ENCODE peak calls at places on chromosomes 3 and 15, in ten cellular contexts. One of them, this sample, is unnamed.

GRCh38 chr3:99846472-99846871 is 28.8 kb downstream of the CMSS1 start:
- DNase-seq in spleen: no peak
- DNase-seq in K562: no peak
- DNase-seq in GM23338: peak
- DNase-seq in transverse colon: no peak
- DNase-seq in stomach: no peak
- DNase-seq in HCT116: no peak
- DNase-seq in sigmoid colon: peak
- DNase-seq in GM12892: no peak
- DNase-seq in breast epithelium: no peak
- DNase-seq in this sample: no peak

GRCh38 chr3:183513046-183513706 is 42.3 kb downstream of the KLHL6 start:
- DNase-seq in K562: no peak
- DNase-seq in spleen: no peak
- DNase-seq in transverse colon: peak
- DNase-seq in sigmoid colon: no peak
- DNase-seq in breast epithelium: no peak
- DNase-seq in GM12892: no peak
- DNase-seq in stomach: no peak
- DNase-seq in HCT116: no peak
- DNase-seq in GM23338: no peak
- DNase-seq in this sample: no peak

GRCh38 chr3:97860364-97860763 is 38.6 kb downstream of the CRYBG3 start:
- DNase-seq in spleen: no peak
- DNase-seq in HCT116: no peak
- DNase-seq in sigmoid colon: no peak
- DNase-seq in K562: no peak
- DNase-seq in breast epithelium: no peak
- DNase-seq in stomach: no peak
- DNase-seq in GM12892: no peak
- DNase-seq in transverse colon: no peak
- DNase-seq in GM23338: peak
- DNase-seq in this sample: no peak

GRCh38 chr3:160460033-160460432 is 10.4 kb upstream of the TRIM59 start:
- DNase-seq in sigmoid colon: no peak
- DNase-seq in transverse colon: no peak
- DNase-seq in HCT116: no peak
- DNase-seq in GM23338: no peak
- DNase-seq in spleen: no peak
- DNase-seq in GM12892: no peak
- DNase-seq in stomach: no peak
- DNase-seq in K562: no peak
- DNase-seq in breast epithelium: no peak
- DNase-seq in this sample: no peak

GRCh38 chr3:131630117-131630516 is 127.3 kb upstream of the MRPL3 start:
- DNase-seq in spleen: no peak
- DNase-seq in transverse colon: no peak
- DNase-seq in HCT116: no peak
- DNase-seq in sigmoid colon: no peak
- DNase-seq in GM12892: peak
- DNase-seq in GM23338: no peak
- DNase-seq in breast epithelium: no peak
- DNase-seq in K562: no peak
- DNase-seq in stomach: no peak
- DNase-seq in this sample: no peak

GRCh38 chr15:75731248-75732100 is 18.8 kb upstream of the CSPG4 start:
- DNase-seq in spleen: peak
- DNase-seq in stomach: no peak
- DNase-seq in HCT116: no peak
- DNase-seq in K562: peak
- DNase-seq in sigmoid colon: peak
- DNase-seq in breast epithelium: no peak
- DNase-seq in GM12892: no peak
- DNase-seq in transverse colon: no peak
- DNase-seq in GM23338: peak
- DNase-seq in this sample: no peak

GRCh38 chr3:4670352-4670751 is 177.2 kb downstream of the ITPR1 start:
- DNase-seq in breast epithelium: no peak
- DNase-seq in K562: peak
- DNase-seq in GM12892: no peak
- DNase-seq in sigmoid colon: no peak
- DNase-seq in GM23338: peak
- DNase-seq in spleen: no peak
- DNase-seq in HCT116: no peak
- DNase-seq in transverse colon: no peak
- DNase-seq in stomach: no peak
- DNase-seq in this sample: no peak

GRCh38 chr3:123167686-123168085 is 34.1 kb upstream of the SEC22A start:
- DNase-seq in stomach: no peak
- DNase-seq in transverse colon: no peak
- DNase-seq in HCT116: no peak
- DNase-seq in spleen: no peak
- DNase-seq in breast epithelium: no peak
- DNase-seq in GM23338: no peak
- DNase-seq in sigmoid colon: no peak
- DNase-seq in K562: no peak
- DNase-seq in GM12892: no peak
- DNase-seq in this sample: no peak

GRCh38 chr3:62139957-62140356 is 233.4 kb downstream of the FEZF2 start:
- DNase-seq in K562: no peak
- DNase-seq in HCT116: no peak
- DNase-seq in stomach: no peak
- DNase-seq in GM23338: no peak
- DNase-seq in transverse colon: no peak
- DNase-seq in GM12892: no peak
- DNase-seq in sigmoid colon: no peak
- DNase-seq in breast epithelium: no peak
- DNase-seq in spleen: no peak
- DNase-seq in this sample: no peak

DNA sequence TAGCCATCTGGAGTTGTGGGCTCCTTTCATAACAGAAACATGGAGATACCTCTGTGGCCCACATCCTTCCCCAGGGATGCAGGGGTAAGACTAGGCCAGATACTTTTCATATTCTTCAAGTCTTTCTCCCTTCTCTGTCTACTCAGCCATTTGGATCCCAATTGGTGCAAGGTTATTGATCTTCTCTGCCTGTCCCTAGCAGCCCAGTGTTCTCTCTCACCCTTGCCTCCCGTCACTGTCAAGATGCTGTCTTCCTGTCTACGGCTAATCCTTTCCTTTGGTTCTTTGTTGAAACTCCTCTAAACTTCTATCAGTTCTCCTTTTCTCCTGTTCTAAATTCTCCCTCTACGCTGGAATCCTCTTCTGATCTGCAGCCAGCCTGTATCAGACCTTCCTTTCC is 51.3 kb downstream of the SENP2 start:
- DNase-seq in sigmoid colon: no peak
- DNase-seq in spleen: no peak
- DNase-seq in stomach: no peak
- DNase-seq in K562: no peak
- DNase-seq in transverse colon: no peak
- DNase-seq in GM12892: no peak
- DNase-seq in GM23338: no peak
- DNase-seq in HCT116: no peak
- DNase-seq in breast epithelium: no peak
- DNase-seq in this sample: no peak
- TF ChIP-seq POLR2AphosphoS5 in sigmoid colon: no peak
- TF ChIP-seq POLR2AphosphoS5 in spleen: no peak
- TF ChIP-seq POLR2AphosphoS5 in stomach: no peak
- TF ChIP-seq POLR2AphosphoS5 in K562: no peak
- TF ChIP-seq POLR2AphosphoS5 in transverse colon: no peak
- TF ChIP-seq POLR2AphosphoS5 in GM12892: no peak
- TF ChIP-seq POLR2AphosphoS5 in GM23338: no peak
- TF ChIP-seq POLR2AphosphoS5 in HCT116: peak
- TF ChIP-seq POLR2AphosphoS5 in breast epithelium: no peak
- TF ChIP-seq POLR2AphosphoS5 in this sample: no peak

GRCh38 chr3:126926684-126927404 is 56.1 kb upstream of the PLXNA1 start:
- DNase-seq in transverse colon: no peak
- DNase-seq in breast epithelium: no peak
- DNase-seq in K562: peak
- DNase-seq in GM23338: no peak
- DNase-seq in spleen: peak
- DNase-seq in HCT116: peak
- DNase-seq in stomach: no peak
- DNase-seq in GM12892: no peak
- DNase-seq in sigmoid colon: peak
- DNase-seq in this sample: no peak
- TF ChIP-seq POLR2AphosphoS5 in transverse colon: no peak
- TF ChIP-seq POLR2AphosphoS5 in breast epithelium: peak
- TF ChIP-seq POLR2AphosphoS5 in K562: no peak
- TF ChIP-seq POLR2AphosphoS5 in GM23338: no peak
- TF ChIP-seq POLR2AphosphoS5 in spleen: no peak
- TF ChIP-seq POLR2AphosphoS5 in HCT116: no peak
- TF ChIP-seq POLR2AphosphoS5 in stomach: peak
- TF ChIP-seq POLR2AphosphoS5 in GM12892: no peak
- TF ChIP-seq POLR2AphosphoS5 in sigmoid colon: no peak
- TF ChIP-seq POLR2AphosphoS5 in this sample: no peak

GRCh38 chr3:150270883-150271577 is 137.1 kb upstream of the TSC22D2 start:
- DNase-seq in HCT116: no peak
- DNase-seq in GM23338: no peak
- DNase-seq in K562: no peak
- DNase-seq in breast epithelium: no peak
- DNase-seq in sigmoid colon: no peak
- DNase-seq in transverse colon: peak
- DNase-seq in spleen: no peak
- DNase-seq in GM12892: no peak
- DNase-seq in stomach: no peak
- DNase-seq in this sample: no peak
- TF ChIP-seq POLR2AphosphoS5 in HCT116: no peak
- TF ChIP-seq POLR2AphosphoS5 in GM23338: no peak
- TF ChIP-seq POLR2AphosphoS5 in K562: no peak
- TF ChIP-seq POLR2AphosphoS5 in breast epithelium: no peak
- TF ChIP-seq POLR2AphosphoS5 in sigmoid colon: no peak
- TF ChIP-seq POLR2AphosphoS5 in transverse colon: peak
- TF ChIP-seq POLR2AphosphoS5 in spleen: no peak
- TF ChIP-seq POLR2AphosphoS5 in GM12892: no peak
- TF ChIP-seq POLR2AphosphoS5 in stomach: no peak
- TF ChIP-seq POLR2AphosphoS5 in this sample: no peak

GRCh38 chr15:88703533-88703932 is 64.7 kb downstream of the ISG20 start:
- DNase-seq in HCT116: no peak
- DNase-seq in K562: no peak
- DNase-seq in GM12892: no peak
- DNase-seq in spleen: no peak
- DNase-seq in breast epithelium: no peak
- DNase-seq in sigmoid colon: no peak
- DNase-seq in GM23338: no peak
- DNase-seq in stomach: no peak
- DNase-seq in transverse colon: no peak
- DNase-seq in this sample: no peak
- TF ChIP-seq POLR2AphosphoS5 in HCT116: no peak
- TF ChIP-seq POLR2AphosphoS5 in K562: no peak
- TF ChIP-seq POLR2AphosphoS5 in GM12892: no peak
- TF ChIP-seq POLR2AphosphoS5 in spleen: no peak
- TF ChIP-seq POLR2AphosphoS5 in breast epithelium: no peak
- TF ChIP-seq POLR2AphosphoS5 in sigmoid colon: no peak
- TF ChIP-seq POLR2AphosphoS5 in GM23338: no peak
- TF ChIP-seq POLR2AphosphoS5 in stomach: no peak
- TF ChIP-seq POLR2AphosphoS5 in transverse colon: no peak
- TF ChIP-seq POLR2AphosphoS5 in this sample: no peak

GRCh38 chr15:39583586-39584265 is 2.8 kb downstream of the THBS1 start:
- DNase-seq in HCT116: no peak
- DNase-seq in spleen: no peak
- DNase-seq in breast epithelium: no peak
- DNase-seq in stomach: no peak
- DNase-seq in K562: peak
- DNase-seq in sigmoid colon: peak
- DNase-seq in GM12892: peak
- DNase-seq in GM23338: peak
- DNase-seq in transverse colon: peak
- DNase-seq in this sample: no peak

GRCh38 chr15:39585871-39586301 is 5.0 kb downstream of the THBS1 start:
- DNase-seq in GM12892: no peak
- DNase-seq in spleen: no peak
- DNase-seq in GM23338: no peak
- DNase-seq in breast epithelium: no peak
- DNase-seq in stomach: no peak
- DNase-seq in HCT116: no peak
- DNase-seq in sigmoid colon: no peak
- DNase-seq in transverse colon: peak
- DNase-seq in K562: no peak
- DNase-seq in this sample: no peak

GRCh38 chr15:39585394-39585841 is 4.5 kb downstream of the THBS1 start:
- DNase-seq in GM12892: no peak
- DNase-seq in transverse colon: peak
- DNase-seq in K562: no peak
- DNase-seq in stomach: no peak
- DNase-seq in GM23338: no peak
- DNase-seq in sigmoid colon: no peak
- DNase-seq in spleen: no peak
- DNase-seq in breast epithelium: no peak
- DNase-seq in HCT116: no peak
- DNase-seq in this sample: no peak

GRCh38 chr15:39584266-39584659 is 3.4 kb downstream of the THBS1 start:
- DNase-seq in sigmoid colon: no peak
- DNase-seq in spleen: no peak
- DNase-seq in GM12892: no peak
- DNase-seq in stomach: no peak
- DNase-seq in HCT116: no peak
- DNase-seq in GM23338: no peak
- DNase-seq in K562: no peak
- DNase-seq in breast epithelium: no peak
- DNase-seq in transverse colon: no peak
- DNase-seq in this sample: no peak

GRCh38 chr15:39584662-39585393 is 3.9 kb downstream of the THBS1 start:
- DNase-seq in HCT116: no peak
- DNase-seq in stomach: no peak
- DNase-seq in breast epithelium: no peak
- DNase-seq in K562: no peak
- DNase-seq in GM12892: no peak
- DNase-seq in spleen: no peak
- DNase-seq in GM23338: no peak
- DNase-seq in transverse colon: no peak
- DNase-seq in sigmoid colon: no peak
- DNase-seq in this sample: no peak
- TF ChIP-seq POLR2AphosphoS5 in HCT116: no peak
- TF ChIP-seq POLR2AphosphoS5 in stomach: peak
- TF ChIP-seq POLR2AphosphoS5 in breast epithelium: no peak
- TF ChIP-seq POLR2AphosphoS5 in K562: no peak
- TF ChIP-seq POLR2AphosphoS5 in GM12892: no peak
- TF ChIP-seq POLR2AphosphoS5 in spleen: no peak
- TF ChIP-seq POLR2AphosphoS5 in GM23338: no peak
- TF ChIP-seq POLR2AphosphoS5 in transverse colon: no peak
- TF ChIP-seq POLR2AphosphoS5 in sigmoid colon: no peak
- TF ChIP-seq POLR2AphosphoS5 in this sample: no peak

GRCh38 chr3:57681691-57682090 is 11.2 kb downstream of the DENND6A start:
- DNase-seq in K562: no peak
- DNase-seq in spleen: no peak
- DNase-seq in breast epithelium: no peak
- DNase-seq in transverse colon: no peak
- DNase-seq in GM12892: no peak
- DNase-seq in stomach: no peak
- DNase-seq in HCT116: no peak
- DNase-seq in sigmoid colon: no peak
- DNase-seq in GM23338: no peak
- DNase-seq in this sample: no peak
- TF ChIP-seq POLR2AphosphoS5 in K562: no peak
- TF ChIP-seq POLR2AphosphoS5 in spleen: no peak
- TF ChIP-seq POLR2AphosphoS5 in breast epithelium: no peak
- TF ChIP-seq POLR2AphosphoS5 in transverse colon: no peak
- TF ChIP-seq POLR2AphosphoS5 in GM12892: no peak
- TF ChIP-seq POLR2AphosphoS5 in stomach: no peak
- TF ChIP-seq POLR2AphosphoS5 in HCT116: no peak
- TF ChIP-seq POLR2AphosphoS5 in sigmoid colon: no peak
- TF ChIP-seq POLR2AphosphoS5 in GM23338: no peak
- TF ChIP-seq POLR2AphosphoS5 in this sample: no peak

GRCh38 chr15:58748787-58749531 is 548 bp downstream of the ADAM10 start:
- DNase-seq in spleen: peak
- DNase-seq in breast epithelium: peak
- DNase-seq in GM12892: peak
- DNase-seq in sigmoid colon: peak
- DNase-seq in HCT116: no peak
- DNase-seq in K562: peak
- DNase-seq in GM23338: peak
- DNase-seq in stomach: peak
- DNase-seq in transverse colon: peak
- DNase-seq in this sample: peak
- TF ChIP-seq POLR2AphosphoS5 in spleen: peak
- TF ChIP-seq POLR2AphosphoS5 in breast epithelium: peak
- TF ChIP-seq POLR2AphosphoS5 in GM12892: no peak
- TF ChIP-seq POLR2AphosphoS5 in sigmoid colon: no peak
- TF ChIP-seq POLR2AphosphoS5 in HCT116: no peak
- TF ChIP-seq POLR2AphosphoS5 in K562: no peak
- TF ChIP-seq POLR2AphosphoS5 in GM23338: peak
- TF ChIP-seq POLR2AphosphoS5 in stomach: no peak
- TF ChIP-seq POLR2AphosphoS5 in transverse colon: no peak
- TF ChIP-seq POLR2AphosphoS5 in this sample: no peak

This sample was measured in prostate gland.